ENCODE peak calls at places on chromosomes 11 and 22, in ten cellular contexts. One of them, this sample, is unnamed.

GRCh38 chr11:32069361-32070058 is 21.4 kb upstream of the RCN1 start:
- DNase-seq in pancreas: no peak
- DNase-seq in LHCN-M2: no peak
- DNase-seq in T-cell: no peak
- DNase-seq in non-pigmented ciliary epithelial cell: no peak
- DNase-seq in stimulated activated CD4-positive, alpha-beta T cell treated with anti-CD3 and anti-CD28 coated beads, TNF-alpha, amount 100 ng/mL, for 48 hours: no peak
- DNase-seq in stimulated activated effector memory CD8-positive, alpha-beta T cell treated with anti-CD3 and anti-CD28 coated beads, Interleukin-12 subunit alpha, Interleukin-12 subunit beta, amount 100 ng/mL, for 72 hours: no peak
- DNase-seq in Calu3: no peak
- DNase-seq in left cardiac atrium: no peak
- DNase-seq in bronchial epithelial cell: peak; percentile 22
- DNase-seq in this sample: no peak

GRCh38 chr11:12225046-12225739 is 114.8 kb downstream of the MICAL2 start:
- DNase-seq in non-pigmented ciliary epithelial cell: no peak
- DNase-seq in stimulated activated effector memory CD8-positive, alpha-beta T cell treated with anti-CD3 and anti-CD28 coated beads, Interleukin-12 subunit alpha, Interleukin-12 subunit beta, amount 100 ng/mL, for 72 hours: no peak
- DNase-seq in pancreas: no peak
- DNase-seq in LHCN-M2: no peak
- DNase-seq in Calu3: no peak
- DNase-seq in T-cell: no peak
- DNase-seq in bronchial epithelial cell: no peak
- DNase-seq in left cardiac atrium: no peak
- DNase-seq in stimulated activated CD4-positive, alpha-beta T cell treated with anti-CD3 and anti-CD28 coated beads, TNF-alpha, amount 100 ng/mL, for 48 hours: no peak
- DNase-seq in this sample: no peak

GRCh38 chr11:115340874-115341273 is 163.3 kb downstream of the CADM1 start:
- DNase-seq in non-pigmented ciliary epithelial cell: no peak
- DNase-seq in pancreas: no peak
- DNase-seq in stimulated activated CD4-positive, alpha-beta T cell treated with anti-CD3 and anti-CD28 coated beads, TNF-alpha, amount 100 ng/mL, for 48 hours: no peak
- DNase-seq in stimulated activated effector memory CD8-positive, alpha-beta T cell treated with anti-CD3 and anti-CD28 coated beads, Interleukin-12 subunit alpha, Interleukin-12 subunit beta, amount 100 ng/mL, for 72 hours: no peak
- DNase-seq in left cardiac atrium: no peak
- DNase-seq in T-cell: no peak
- DNase-seq in Calu3: no peak
- DNase-seq in bronchial epithelial cell: no peak
- DNase-seq in LHCN-M2: no peak
- DNase-seq in this sample: no peak

GRCh38 chr11:75014129-75014528 is 25.4 kb downstream of the NEU3 start:
- DNase-seq in stimulated activated CD4-positive, alpha-beta T cell treated with anti-CD3 and anti-CD28 coated beads, TNF-alpha, amount 100 ng/mL, for 48 hours: no peak
- DNase-seq in left cardiac atrium: no peak
- DNase-seq in bronchial epithelial cell: peak; percentile 62
- DNase-seq in LHCN-M2: peak; percentile 70
- DNase-seq in stimulated activated effector memory CD8-positive, alpha-beta T cell treated with anti-CD3 and anti-CD28 coated beads, Interleukin-12 subunit alpha, Interleukin-12 subunit beta, amount 100 ng/mL, for 72 hours: no peak
- DNase-seq in non-pigmented ciliary epithelial cell: peak; percentile 53
- DNase-seq in pancreas: no peak
- DNase-seq in T-cell: no peak
- DNase-seq in Calu3: no peak
- DNase-seq in this sample: no peak

GRCh38 chr22:30217698-30218565 is 28.6 kb downstream of the LIF start:
- DNase-seq in stimulated activated effector memory CD8-positive, alpha-beta T cell treated with anti-CD3 and anti-CD28 coated beads, Interleukin-12 subunit alpha, Interleukin-12 subunit beta, amount 100 ng/mL, for 72 hours: no peak
- DNase-seq in left cardiac atrium: no peak
- DNase-seq in T-cell: no peak
- DNase-seq in Calu3: no peak
- DNase-seq in stimulated activated CD4-positive, alpha-beta T cell treated with anti-CD3 and anti-CD28 coated beads, TNF-alpha, amount 100 ng/mL, for 48 hours: no peak
- DNase-seq in pancreas: no peak
- DNase-seq in LHCN-M2: peak; percentile 39
- DNase-seq in bronchial epithelial cell: peak; percentile 32
- DNase-seq in non-pigmented ciliary epithelial cell: no peak
- DNase-seq in this sample: no peak

GRCh38 chr11:64224151-64224890 is 1.7 kb downstream of the TRPT1 start:
- DNase-seq in bronchial epithelial cell: peak; percentile 67
- DNase-seq in LHCN-M2: no peak
- DNase-seq in Calu3: no peak
- DNase-seq in stimulated activated CD4-positive, alpha-beta T cell treated with anti-CD3 and anti-CD28 coated beads, TNF-alpha, amount 100 ng/mL, for 48 hours: no peak
- DNase-seq in left cardiac atrium: no peak
- DNase-seq in stimulated activated effector memory CD8-positive, alpha-beta T cell treated with anti-CD3 and anti-CD28 coated beads, Interleukin-12 subunit alpha, Interleukin-12 subunit beta, amount 100 ng/mL, for 72 hours: no peak
- DNase-seq in pancreas: peak; percentile 20
- DNase-seq in non-pigmented ciliary epithelial cell: no peak
- DNase-seq in T-cell: no peak
- DNase-seq in this sample: no peak

GRCh38 chr11:11988862-11989261 is 19.6 kb downstream of the DKK3 start:
- DNase-seq in left cardiac atrium: no peak
- DNase-seq in stimulated activated effector memory CD8-positive, alpha-beta T cell treated with anti-CD3 and anti-CD28 coated beads, Interleukin-12 subunit alpha, Interleukin-12 subunit beta, amount 100 ng/mL, for 72 hours: no peak
- DNase-seq in non-pigmented ciliary epithelial cell: no peak
- DNase-seq in bronchial epithelial cell: no peak
- DNase-seq in Calu3: no peak
- DNase-seq in stimulated activated CD4-positive, alpha-beta T cell treated with anti-CD3 and anti-CD28 coated beads, TNF-alpha, amount 100 ng/mL, for 48 hours: no peak
- DNase-seq in pancreas: no peak
- DNase-seq in T-cell: no peak
- DNase-seq in LHCN-M2: no peak
- DNase-seq in this sample: no peak

GRCh38 chr11:87181143-87181542 is 143.4 kb downstream of the TMEM135 start:
- DNase-seq in Calu3: no peak
- DNase-seq in stimulated activated CD4-positive, alpha-beta T cell treated with anti-CD3 and anti-CD28 coated beads, TNF-alpha, amount 100 ng/mL, for 48 hours: no peak
- DNase-seq in LHCN-M2: no peak
- DNase-seq in stimulated activated effector memory CD8-positive, alpha-beta T cell treated with anti-CD3 and anti-CD28 coated beads, Interleukin-12 subunit alpha, Interleukin-12 subunit beta, amount 100 ng/mL, for 72 hours: no peak
- DNase-seq in bronchial epithelial cell: no peak
- DNase-seq in non-pigmented ciliary epithelial cell: no peak
- DNase-seq in pancreas: no peak
- DNase-seq in left cardiac atrium: no peak
- DNase-seq in T-cell: no peak
- DNase-seq in this sample: no peak

GRCh38 chr11:46951864-46952263 is 15.3 kb downstream of the CSTPP1 start:
- DNase-seq in non-pigmented ciliary epithelial cell: no peak
- DNase-seq in T-cell: no peak
- DNase-seq in Calu3: no peak
- DNase-seq in LHCN-M2: no peak
- DNase-seq in stimulated activated effector memory CD8-positive, alpha-beta T cell treated with anti-CD3 and anti-CD28 coated beads, Interleukin-12 subunit alpha, Interleukin-12 subunit beta, amount 100 ng/mL, for 72 hours: no peak
- DNase-seq in bronchial epithelial cell: no peak
- DNase-seq in stimulated activated CD4-positive, alpha-beta T cell treated with anti-CD3 and anti-CD28 coated beads, TNF-alpha, amount 100 ng/mL, for 48 hours: no peak
- DNase-seq in pancreas: no peak
- DNase-seq in left cardiac atrium: no peak
- DNase-seq in this sample: no peak

GRCh38 chr11:65170058-65170534 is at the start of gene SPDYC:
- DNase-seq in left cardiac atrium: no peak
- DNase-seq in pancreas: no peak
- DNase-seq in non-pigmented ciliary epithelial cell: no peak
- DNase-seq in stimulated activated effector memory CD8-positive, alpha-beta T cell treated with anti-CD3 and anti-CD28 coated beads, Interleukin-12 subunit alpha, Interleukin-12 subunit beta, amount 100 ng/mL, for 72 hours: no peak
- DNase-seq in bronchial epithelial cell: no peak
- DNase-seq in LHCN-M2: no peak
- DNase-seq in Calu3: no peak
- DNase-seq in T-cell: no peak
- DNase-seq in stimulated activated CD4-positive, alpha-beta T cell treated with anti-CD3 and anti-CD28 coated beads, TNF-alpha, amount 100 ng/mL, for 48 hours: no peak
- DNase-seq in this sample: no peak

GRCh38 chr22:47294222-47294532 is 531.7 kb downstream of the TBC1D22A start:
- DNase-seq in stimulated activated effector memory CD8-positive, alpha-beta T cell treated with anti-CD3 and anti-CD28 coated beads, Interleukin-12 subunit alpha, Interleukin-12 subunit beta, amount 100 ng/mL, for 72 hours: no peak
- DNase-seq in bronchial epithelial cell: no peak
- DNase-seq in pancreas: no peak
- DNase-seq in T-cell: no peak
- DNase-seq in stimulated activated CD4-positive, alpha-beta T cell treated with anti-CD3 and anti-CD28 coated beads, TNF-alpha, amount 100 ng/mL, for 48 hours: no peak
- DNase-seq in Calu3: no peak
- DNase-seq in LHCN-M2: peak; percentile 93
- DNase-seq in left cardiac atrium: no peak
- DNase-seq in non-pigmented ciliary epithelial cell: no peak
- DNase-seq in this sample: no peak

GRCh38 chr11:40328890-40329617 is 1130.4 kb downstream of the LRRC4C start:
- DNase-seq in pancreas: peak; percentile 76
- DNase-seq in Calu3: peak; percentile 26
- DNase-seq in non-pigmented ciliary epithelial cell: peak; percentile 100
- DNase-seq in left cardiac atrium: peak; percentile 70
- DNase-seq in T-cell: no peak
- DNase-seq in stimulated activated CD4-positive, alpha-beta T cell treated with anti-CD3 and anti-CD28 coated beads, TNF-alpha, amount 100 ng/mL, for 48 hours: no peak
- DNase-seq in stimulated activated effector memory CD8-positive, alpha-beta T cell treated with anti-CD3 and anti-CD28 coated beads, Interleukin-12 subunit alpha, Interleukin-12 subunit beta, amount 100 ng/mL, for 72 hours: no peak
- DNase-seq in bronchial epithelial cell: peak; percentile 100
- DNase-seq in LHCN-M2: peak; percentile 70
- DNase-seq in this sample: peak; percentile 7

GRCh38 chr11:58926695-58927094 is 12.6 kb upstream of the GLYATL1 start:
- DNase-seq in stimulated activated CD4-positive, alpha-beta T cell treated with anti-CD3 and anti-CD28 coated beads, TNF-alpha, amount 100 ng/mL, for 48 hours: no peak
- DNase-seq in bronchial epithelial cell: peak; percentile 48
- DNase-seq in LHCN-M2: no peak
- DNase-seq in T-cell: no peak
- DNase-seq in left cardiac atrium: no peak
- DNase-seq in pancreas: no peak
- DNase-seq in Calu3: no peak
- DNase-seq in stimulated activated effector memory CD8-positive, alpha-beta T cell treated with anti-CD3 and anti-CD28 coated beads, Interleukin-12 subunit alpha, Interleukin-12 subunit beta, amount 100 ng/mL, for 72 hours: no peak
- DNase-seq in non-pigmented ciliary epithelial cell: no peak
- DNase-seq in this sample: no peak